ENCODE peak calls at places on chromosome 3, in seven cellular contexts. One of them, this sample, is unnamed.

GRCh38 chr3:120435621-120436020 is 15.2 kb downstream of the FSTL1 start:
- DNase-seq in ovary: no peak
- DNase-seq in type B pancreatic cell: no peak
- DNase-seq in activated T-helper 1 cell treated with Interleukin-2 at 50 U/mL for 16 hours: no peak
- DNase-seq in stimulated activated naive B cell treated with anti-CD40 and anti-IgM and Interleukin-4, amounts not matched to agents 10 μg/mL and 1 μg/mL and 100 μg/mL, for 72 hours: no peak
- DNase-seq in astrocyte of the spinal cord: peak; percentile 70
- DNase-seq in CD8-positive, alpha-beta memory T cell: no peak
- DNase-seq in this sample: no peak

GRCh38 chr3:143119974-143120715 is 574 bp downstream of the CHST2 start:
- DNase-seq in astrocyte of the spinal cord: peak; percentile 49
- DNase-seq in CD8-positive, alpha-beta memory T cell: peak; percentile 55
- DNase-seq in type B pancreatic cell: peak; percentile 72
- DNase-seq in stimulated activated naive B cell treated with anti-CD40 and anti-IgM and Interleukin-4, amounts not matched to agents 10 μg/mL and 1 μg/mL and 100 μg/mL, for 72 hours: peak; percentile 27
- DNase-seq in activated T-helper 1 cell treated with Interleukin-2 at 50 U/mL for 16 hours: no peak
- DNase-seq in ovary: no peak
- DNase-seq in this sample: no peak

GRCh38 chr3:37730383-37730782 is 131.3 kb upstream of the CTDSPL start:
- DNase-seq in type B pancreatic cell: no peak
- DNase-seq in activated T-helper 1 cell treated with Interleukin-2 at 50 U/mL for 16 hours: no peak
- DNase-seq in stimulated activated naive B cell treated with anti-CD40 and anti-IgM and Interleukin-4, amounts not matched to agents 10 μg/mL and 1 μg/mL and 100 μg/mL, for 72 hours: no peak
- DNase-seq in ovary: no peak
- DNase-seq in astrocyte of the spinal cord: no peak
- DNase-seq in CD8-positive, alpha-beta memory T cell: no peak
- DNase-seq in this sample: no peak

GRCh38 chr3:125212509-125213372 is at the start of gene SLC12A8:
- DNase-seq in type B pancreatic cell: no peak
- DNase-seq in stimulated activated naive B cell treated with anti-CD40 and anti-IgM and Interleukin-4, amounts not matched to agents 10 μg/mL and 1 μg/mL and 100 μg/mL, for 72 hours: no peak
- DNase-seq in activated T-helper 1 cell treated with Interleukin-2 at 50 U/mL for 16 hours: no peak
- DNase-seq in ovary: no peak
- DNase-seq in CD8-positive, alpha-beta memory T cell: peak; percentile 9
- DNase-seq in astrocyte of the spinal cord: no peak
- DNase-seq in this sample: no peak

GRCh38 chr3:41137686-41138111 is 61.6 kb upstream of the CTNNB1 start:
- DNase-seq in activated T-helper 1 cell treated with Interleukin-2 at 50 U/mL for 16 hours: no peak
- DNase-seq in ovary: no peak
- DNase-seq in astrocyte of the spinal cord: no peak
- DNase-seq in stimulated activated naive B cell treated with anti-CD40 and anti-IgM and Interleukin-4, amounts not matched to agents 10 μg/mL and 1 μg/mL and 100 μg/mL, for 72 hours: peak; percentile 5
- DNase-seq in type B pancreatic cell: no peak
- DNase-seq in CD8-positive, alpha-beta memory T cell: no peak
- DNase-seq in this sample: no peak

GRCh38 chr3:15665510-15666150 is 64.1 kb downstream of the BTD start:
- DNase-seq in astrocyte of the spinal cord: peak; percentile 36
- DNase-seq in CD8-positive, alpha-beta memory T cell: no peak
- DNase-seq in activated T-helper 1 cell treated with Interleukin-2 at 50 U/mL for 16 hours: no peak
- DNase-seq in stimulated activated naive B cell treated with anti-CD40 and anti-IgM and Interleukin-4, amounts not matched to agents 10 μg/mL and 1 μg/mL and 100 μg/mL, for 72 hours: no peak
- DNase-seq in type B pancreatic cell: no peak
- DNase-seq in ovary: no peak
- DNase-seq in this sample: no peak

GRCh38 chr3:119681279-119681678 is 4.1 kb upstream of the COX17 start:
- DNase-seq in astrocyte of the spinal cord: peak; percentile 51
- DNase-seq in stimulated activated naive B cell treated with anti-CD40 and anti-IgM and Interleukin-4, amounts not matched to agents 10 μg/mL and 1 μg/mL and 100 μg/mL, for 72 hours: no peak
- DNase-seq in type B pancreatic cell: no peak
- DNase-seq in CD8-positive, alpha-beta memory T cell: no peak
- DNase-seq in ovary: no peak
- DNase-seq in activated T-helper 1 cell treated with Interleukin-2 at 50 U/mL for 16 hours: no peak
- DNase-seq in this sample: no peak

GRCh38 chr3:189041482-189042090 is 130.2 kb upstream of the TPRG1 start:
- DNase-seq in astrocyte of the spinal cord: peak; percentile 43
- DNase-seq in CD8-positive, alpha-beta memory T cell: peak; percentile 64
- DNase-seq in type B pancreatic cell: no peak
- DNase-seq in stimulated activated naive B cell treated with anti-CD40 and anti-IgM and Interleukin-4, amounts not matched to agents 10 μg/mL and 1 μg/mL and 100 μg/mL, for 72 hours: peak; percentile 64
- DNase-seq in ovary: peak; percentile 15
- DNase-seq in activated T-helper 1 cell treated with Interleukin-2 at 50 U/mL for 16 hours: peak; percentile 56
- DNase-seq in this sample: no peak

GRCh38 chr3:37291275-37291700 is 116.9 kb upstream of the LRRFIP2 start:
- DNase-seq in ovary: no peak
- DNase-seq in astrocyte of the spinal cord: peak; percentile 62
- DNase-seq in activated T-helper 1 cell treated with Interleukin-2 at 50 U/mL for 16 hours: no peak
- DNase-seq in type B pancreatic cell: no peak
- DNase-seq in stimulated activated naive B cell treated with anti-CD40 and anti-IgM and Interleukin-4, amounts not matched to agents 10 μg/mL and 1 μg/mL and 100 μg/mL, for 72 hours: no peak
- DNase-seq in CD8-positive, alpha-beta memory T cell: no peak
- DNase-seq in this sample: no peak

GRCh38 chr3:27758083-27758482 is 36.0 kb upstream of the EOMES start:
- DNase-seq in astrocyte of the spinal cord: peak; percentile 50
- DNase-seq in ovary: no peak
- DNase-seq in stimulated activated naive B cell treated with anti-CD40 and anti-IgM and Interleukin-4, amounts not matched to agents 10 μg/mL and 1 μg/mL and 100 μg/mL, for 72 hours: no peak
- DNase-seq in type B pancreatic cell: no peak
- DNase-seq in CD8-positive, alpha-beta memory T cell: no peak
- DNase-seq in activated T-helper 1 cell treated with Interleukin-2 at 50 U/mL for 16 hours: no peak
- DNase-seq in this sample: no peak